ENCODE peak calls at places on chromosomes 16 and 17, in six cellular contexts. One of them, this sample, is unnamed.

GRCh38 chr17:44065668-44066203 is 735 bp downstream of the LSM12 start:
- DNase-seq in CD8-positive, alpha-beta T cell: no peak
- DNase-seq in GM12865: peak; percentile 32
- DNase-seq in HTR-8/SVneo: no peak
- DNase-seq in CD8-positive, alpha-beta memory T cell: no peak
- DNase-seq in RCC 7860: no peak
- DNase-seq in this sample: no peak

GRCh38 chr17:58741121-58741625 is 14.5 kb upstream of the PPM1E start:
- DNase-seq in CD8-positive, alpha-beta T cell: no peak
- DNase-seq in GM12865: no peak
- DNase-seq in HTR-8/SVneo: no peak
- DNase-seq in CD8-positive, alpha-beta memory T cell: no peak
- DNase-seq in RCC 7860: no peak
- DNase-seq in this sample: no peak

GRCh38 chr17:30477758-30478115 is 529 bp downstream of the GOSR1 start:
- DNase-seq in CD8-positive, alpha-beta T cell: peak; percentile 1
- DNase-seq in GM12865: peak; percentile 46
- DNase-seq in HTR-8/SVneo: no peak
- DNase-seq in CD8-positive, alpha-beta memory T cell: no peak
- DNase-seq in RCC 7860: no peak
- DNase-seq in this sample: no peak

GRCh38 chr16:48408688-48409087 is 23.5 kb upstream of the SIAH1 start:
- DNase-seq in CD8-positive, alpha-beta T cell: no peak
- DNase-seq in GM12865: no peak
- DNase-seq in HTR-8/SVneo: no peak
- DNase-seq in CD8-positive, alpha-beta memory T cell: no peak
- DNase-seq in RCC 7860: peak; percentile 76
- DNase-seq in this sample: no peak

GRCh38 chr17:79623786-79624657 is 13.2 kb upstream of the RBFOX3 start:
- DNase-seq in CD8-positive, alpha-beta T cell: no peak
- DNase-seq in GM12865: no peak
- DNase-seq in HTR-8/SVneo: no peak
- DNase-seq in CD8-positive, alpha-beta memory T cell: no peak
- DNase-seq in RCC 7860: no peak
- DNase-seq in this sample: peak; percentile 21

GRCh38 chr17:45370949-45371413 is 54.2 kb upstream of the MAP3K14 start:
- DNase-seq in CD8-positive, alpha-beta T cell: no peak
- DNase-seq in GM12865: no peak
- DNase-seq in HTR-8/SVneo: no peak
- DNase-seq in CD8-positive, alpha-beta memory T cell: no peak
- DNase-seq in RCC 7860: no peak
- DNase-seq in this sample: peak; percentile 16

GRCh38 chr17:8696456-8696855 is 48.2 kb downstream of the CCDC42 start:
- DNase-seq in CD8-positive, alpha-beta T cell: no peak
- DNase-seq in GM12865: no peak
- DNase-seq in HTR-8/SVneo: no peak
- DNase-seq in CD8-positive, alpha-beta memory T cell: no peak
- DNase-seq in RCC 7860: no peak
- DNase-seq in this sample: no peak

GRCh38 chr17:72516772-72517399 is 396.1 kb downstream of the SOX9 start:
- DNase-seq in CD8-positive, alpha-beta T cell: no peak
- DNase-seq in GM12865: peak; percentile 70
- DNase-seq in HTR-8/SVneo: no peak
- DNase-seq in CD8-positive, alpha-beta memory T cell: no peak
- DNase-seq in RCC 7860: peak; percentile 87
- DNase-seq in this sample: no peak

GRCh38 chr17:42779942-42780815 is at the start of gene WNK4:
- DNase-seq in CD8-positive, alpha-beta T cell: no peak
- DNase-seq in GM12865: no peak
- DNase-seq in HTR-8/SVneo: peak; percentile 83
- DNase-seq in CD8-positive, alpha-beta memory T cell: no peak
- DNase-seq in RCC 7860: no peak
- DNase-seq in this sample: no peak

GRCh38 chr16:49934557-49935260 is 78.8 kb upstream of the ZNF423 start:
- DNase-seq in CD8-positive, alpha-beta T cell: no peak
- DNase-seq in GM12865: no peak
- DNase-seq in HTR-8/SVneo: no peak
- DNase-seq in CD8-positive, alpha-beta memory T cell: no peak
- DNase-seq in RCC 7860: no peak
- DNase-seq in this sample: no peak

GRCh38 chr17:72258711-72259110 is 137.9 kb downstream of the SOX9 start:
- DNase-seq in CD8-positive, alpha-beta T cell: no peak
- DNase-seq in GM12865: no peak
- DNase-seq in HTR-8/SVneo: no peak
- DNase-seq in CD8-positive, alpha-beta memory T cell: no peak
- DNase-seq in RCC 7860: no peak
- DNase-seq in this sample: no peak

GRCh38 chr17:1714488-1714979 is 4.4 kb upstream of the TLCD2 start:
- DNase-seq in CD8-positive, alpha-beta T cell: no peak
- DNase-seq in GM12865: no peak
- DNase-seq in HTR-8/SVneo: peak; percentile 94
- DNase-seq in CD8-positive, alpha-beta memory T cell: no peak
- DNase-seq in RCC 7860: peak; percentile 91
- DNase-seq in this sample: peak; percentile 77

GRCh38 chr17:29784661-29785060 is 145.4 kb downstream of the SSH2 start:
- DNase-seq in CD8-positive, alpha-beta T cell: no peak
- DNase-seq in GM12865: no peak
- DNase-seq in HTR-8/SVneo: no peak
- DNase-seq in CD8-positive, alpha-beta memory T cell: no peak
- DNase-seq in RCC 7860: peak; percentile 8
- DNase-seq in this sample: no peak

GRCh38 chr17:64938925-64939474 is 19.7 kb upstream of the LRRC37A3 start:
- DNase-seq in CD8-positive, alpha-beta T cell: no peak
- DNase-seq in GM12865: peak; percentile 60
- DNase-seq in HTR-8/SVneo: peak; percentile 51
- DNase-seq in CD8-positive, alpha-beta memory T cell: peak; percentile 21
- DNase-seq in RCC 7860: peak; percentile 95
- DNase-seq in this sample: no peak

GRCh38 chr16:79601092-79601977 is 798 bp upstream of the MAF start:
- DNase-seq in CD8-positive, alpha-beta T cell: no peak
- DNase-seq in GM12865: no peak
- DNase-seq in HTR-8/SVneo: no peak
- DNase-seq in CD8-positive, alpha-beta memory T cell: peak; percentile 22
- DNase-seq in RCC 7860: peak; percentile 31
- DNase-seq in this sample: peak; percentile 47